ENCODE peak calls at places on chromosomes 13 and 19, in eight cellular contexts. X is lower leg skin, H is H54, O is NB4, L is stomach, I is GM12891, W is K562, M is A549. T is an unnamed sample.

GRCh38 chr13:48775804-48776203 is 122.1 kb downstream of the CYSLTR2 start:
- DNase-seq in I (no peak), O (no peak), M (no peak), H (no peak), L (no peak), X (no peak), W (no peak), T (no peak)

GRCh38 chr19:30229524-30230174 is 142.5 kb upstream of the ZNF536 start:
- DNase-seq in X (no peak), I (no peak), O (no peak), H (no peak), M (no peak), W (no peak), L (no peak), T (no peak)

GRCh38 chr13:43227721-43228120 is 204.3 kb downstream of the DNAJC15 start:
- DNase-seq in O (no peak), X (no peak), W (peak; percentile 2), I (no peak), M (no peak), H (no peak), L (no peak), T (no peak)

GRCh38 chr19:29942404-29943261 is 594 bp downstream of the URI1 start:
- DNase-seq in M (no peak), W (peak; percentile 80), O (peak; percentile 75), L (peak; percentile 71), X (no peak), I (peak; percentile 56), H (peak; percentile 74), T (no peak)

GRCh38 chr19:32649751-32650150 is 25.2 kb downstream of the ANKRD27 start:
- DNase-seq in X (no peak), W (no peak), L (no peak), H (no peak), M (no peak), I (no peak), O (no peak), T (no peak)

GRCh38 chr13:109840201-109840892 is 54.0 kb upstream of the IRS2 start:
- DNase-seq in L (no peak), W (no peak), O (peak; percentile 84), X (no peak), I (no peak), M (no peak), H (peak; percentile 75), T (no peak)

GRCh38 chr13:39040206-39040605 is 1.9 kb downstream of the NHLRC3 start:
- DNase-seq in O (peak; percentile 37), H (no peak), M (no peak), I (no peak), L (no peak), W (no peak), X (no peak), T (no peak)

GRCh38 chr19:43290568-43291359 is 21.4 kb upstream of the PSG9 start:
- DNase-seq in M (peak; percentile 27), X (no peak), O (peak; percentile 15), L (no peak), H (no peak), W (no peak), I (no peak), T (no peak)

GRCh38 chr13:70366720-70367119 is 258.5 kb upstream of the KLHL1 start:
- DNase-seq in X (no peak), M (no peak), W (no peak), H (no peak), O (no peak), I (no peak), L (no peak), T (no peak)

GRCh38 chr19:3479819-3480215 is 508 bp downstream of the SMIM24 start:
- DNase-seq in O (no peak), X (no peak), H (no peak), L (peak; percentile 57), M (peak; percentile 47), I (no peak), W (peak; percentile 80), T (no peak)

GRCh38 chr13:50543767-50544166 is 299.7 kb downstream of the DLEU7 start:
- DNase-seq in L (no peak), H (no peak), W (no peak), M (no peak), I (no peak), O (no peak), X (no peak), T (no peak)

GRCh38 chr13:97648171-97648880 is 214.4 kb downstream of the RAP2A start:
- DNase-seq in M (no peak), W (no peak), L (no peak), O (no peak), X (no peak), I (no peak), H (no peak), T (no peak)

DNA sequence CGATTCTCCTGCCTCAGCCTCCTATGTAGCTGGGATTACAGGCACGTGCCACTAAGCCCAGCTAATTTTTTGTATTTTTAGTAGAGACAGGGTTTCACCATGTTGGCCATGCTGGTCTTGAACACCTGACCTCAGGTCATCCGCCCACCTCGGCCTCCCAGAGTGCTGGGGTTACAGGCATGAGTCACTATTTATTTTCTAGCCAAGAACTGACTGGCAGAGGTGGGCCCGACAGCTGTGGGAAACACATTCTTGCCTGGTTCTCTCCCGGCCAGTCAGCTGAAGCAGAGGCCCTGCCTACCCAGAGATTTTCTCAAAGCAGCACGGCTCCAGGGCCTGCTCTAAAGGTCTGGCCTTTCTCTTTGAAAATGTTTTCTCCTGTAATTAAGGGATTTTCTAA is 108.0 kb downstream of the KCTD15 start:
- DNase-seq in L (no peak), I (no peak), X (peak; percentile 21), O (no peak), W (no peak), H (no peak), M (peak; percentile 31), T (peak; percentile 48)
- TF ChIP-seq POLR2A in L (no peak), I (no peak), X (no peak), O (no peak), W (no peak), H (no peak), M (no peak), T (no peak)

DNA sequence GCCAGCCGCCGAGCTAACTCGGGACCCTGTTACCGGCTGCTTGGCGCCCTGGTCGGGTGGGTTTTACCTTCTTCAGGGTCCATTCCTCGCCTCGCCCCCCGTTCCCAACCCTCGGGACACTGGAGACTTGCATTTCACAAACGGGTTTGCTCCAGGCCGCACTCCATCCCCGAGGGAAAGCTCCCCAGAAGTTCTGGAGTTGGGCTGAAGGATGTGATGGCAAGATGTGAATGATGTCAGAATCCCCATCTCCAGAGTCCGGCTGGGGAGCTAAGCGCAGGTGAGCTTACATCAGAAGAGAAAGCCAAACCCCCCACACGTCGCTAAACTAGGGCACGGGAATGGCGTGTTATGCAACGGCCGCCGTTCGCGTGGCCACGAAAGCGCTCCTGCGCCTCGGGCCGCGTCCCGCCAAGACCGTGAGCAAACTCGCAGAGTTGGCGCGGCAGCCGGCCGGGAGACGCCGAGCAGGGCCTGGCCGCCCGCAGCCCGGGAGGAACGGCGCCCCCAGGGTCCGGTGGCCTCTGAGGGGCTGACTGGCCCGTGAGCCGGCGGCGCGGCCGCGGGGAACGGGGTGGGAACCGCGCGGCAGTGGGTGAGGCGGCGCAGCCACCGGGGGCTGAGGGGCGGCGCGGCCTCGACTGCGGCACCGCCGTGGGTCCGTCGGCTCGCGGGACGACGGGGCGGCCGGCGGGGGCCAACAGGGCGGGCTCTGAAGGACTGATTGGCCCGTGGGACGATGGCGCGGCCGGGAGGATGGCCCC is 1.1 kb downstream of the LATS2 start:
- DNase-seq in M (peak; percentile 45), O (peak; percentile 67), W (no peak), L (peak; percentile 52), H (no peak), X (no peak), I (peak; percentile 42), T (no peak)
- TF ChIP-seq POLR2A in M (no peak), O (no peak), W (no peak), L (no peak), H (no peak), X (no peak), I (no peak), T (no peak)

DNA sequence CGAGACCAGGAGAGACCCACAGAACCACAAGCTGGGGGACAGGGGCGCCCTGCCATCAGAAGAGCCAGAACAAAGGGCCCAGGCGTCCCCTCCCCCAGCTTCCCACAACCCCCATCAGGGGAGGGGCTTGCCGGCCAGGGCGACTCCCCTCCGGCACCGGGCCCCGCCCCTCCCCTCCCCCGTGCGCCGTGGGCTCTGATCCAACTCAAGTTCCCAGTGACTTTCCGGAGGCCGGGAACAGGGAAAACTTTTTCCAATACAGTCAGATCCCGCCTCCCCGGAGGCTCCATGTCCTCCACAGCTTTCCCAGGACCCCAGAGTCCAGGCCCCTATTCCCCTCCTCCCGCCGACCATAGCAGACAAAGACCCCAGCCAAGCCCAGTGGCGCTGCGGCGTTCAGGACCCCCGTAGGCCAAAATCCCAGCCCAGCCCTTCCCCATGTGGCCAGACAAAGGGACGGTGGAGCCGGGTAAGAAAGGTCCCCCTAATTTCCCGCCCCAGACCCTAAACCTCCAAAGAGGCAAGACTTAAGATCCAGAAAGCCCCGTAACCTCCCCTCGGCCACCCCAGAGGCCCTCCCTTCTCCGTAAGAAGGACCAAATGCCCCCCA is 673 bp downstream of the TEAD2 start:
- DNase-seq in W (peak; percentile 88), O (no peak), L (peak; percentile 80), I (no peak), M (peak; percentile 91), X (peak; percentile 55), H (peak; percentile 73), T (peak; percentile 86)
- TF ChIP-seq POLR2A in W (peak; percentile 48), O (no peak), L (no peak), I (no peak), M (no peak), X (no peak), H (no peak), T (no peak)

GRCh38 chr19:19064811-19065745 is 1.3 kb downstream of the SLC25A42 start:
- DNase-seq in M (no peak), O (peak; percentile 49), I (no peak), X (no peak), W (peak; percentile 54), H (no peak), L (no peak), T (no peak)
- TF ChIP-seq POLR2A in M (no peak), O (no peak), I (no peak), X (no peak), W (no peak), H (no peak), L (no peak), T (no peak)